ENCODE peak calls at places on chromosome 4, in nine cellular contexts. U is stimulated activated CD4-positive, alpha-beta T cell treated with anti-CD3 and anti-CD28 coated beads, Interleukin-4, amount 100 ng/mL, for 24 hours; H is hepatic stellate cell; X is nephron progenitor cell; B is fibroblast of pulmonary artery; K is HS-5; I is ecto neural progenitor cell; J is mesenteric fat pad; C is activated T-helper 1 cell treated with anti-CD3 and anti-CD28 coated beads, Interleukin-2, amount 50 U/mL, for 16 hours. V is an unnamed sample.

GRCh38 chr4:3415471-3416141 is 26.2 kb upstream of the HGFAC start:
- DNase-seq in U (no peak), H (no peak), X (no peak), B (no peak), K (no peak), I (no peak), J (peak; percentile 89), C (no peak), V (no peak)

GRCh38 chr4:107153228-107153627 is 117.1 kb upstream of the DKK2 start:
- DNase-seq in U (no peak), H (no peak), X (peak; percentile 7), B (peak; percentile 43), K (no peak), I (no peak), J (no peak), C (no peak), V (no peak)

GRCh38 chr4:146632770-146633470 is 5.8 kb upstream of the POU4F2 start:
- DNase-seq in U (no peak), H (no peak), X (no peak), B (no peak), K (no peak), I (no peak), J (no peak), C (no peak), V (no peak)

GRCh38 chr4:67456577-67457196 is 88.6 kb downstream of the CENPC start:
- DNase-seq in U (no peak), H (no peak), X (no peak), B (peak; percentile 19), K (no peak), I (no peak), J (no peak), C (no peak), V (no peak)

GRCh38 chr4:81084624-81085023 is 54.1 kb downstream of the BMP3 start:
- DNase-seq in U (no peak), H (no peak), X (peak; percentile 5), B (peak; percentile 16), K (no peak), I (no peak), J (no peak), C (no peak), V (no peak)

GRCh38 chr4:20253272-20253798 is 1.6 kb downstream of the SLIT2 start:
- DNase-seq in U (no peak), H (peak; percentile 14), X (peak; percentile 27), B (no peak), K (no peak), I (peak; percentile 53), J (no peak), C (no peak), V (no peak)

GRCh38 chr4:153197301-153197700 is 6.9 kb upstream of the TRIM2 start:
- DNase-seq in U (no peak), H (no peak), X (no peak), B (no peak), K (no peak), I (no peak), J (no peak), C (no peak), V (no peak)

GRCh38 chr4:89752932-89753598 is 83.9 kb downstream of the SNCA start:
- DNase-seq in U (no peak), H (peak; percentile 16), X (peak; percentile 16), B (peak; percentile 67), K (peak; percentile 77), I (no peak), J (no peak), C (no peak), V (no peak)

GRCh38 chr4:5051692-5052423 is 578 bp downstream of the STK32B start:
- DNase-seq in U (no peak), H (no peak), X (no peak), B (no peak), K (no peak), I (peak; percentile 65), J (no peak), C (no peak), V (no peak)

GRCh38 chr4:140996757-140997156 is 136.5 kb downstream of the RNF150 start:
- DNase-seq in U (no peak), H (peak; percentile 26), X (no peak), B (peak; percentile 48), K (peak; percentile 4), I (no peak), J (no peak), C (no peak), V (no peak)

GRCh38 chr4:57639566-57640328 is 529.6 kb upstream of the IGFBP7 start:
- DNase-seq in U (no peak), H (no peak), X (peak; percentile 10), B (no peak), K (no peak), I (no peak), J (no peak), C (no peak), V (no peak)

GRCh38 chr4:135382280-135382679 is 1180.7 kb upstream of the PABPC4L start:
- DNase-seq in U (no peak), H (no peak), X (no peak), B (no peak), K (no peak), I (no peak), J (no peak), C (no peak), V (no peak)

GRCh38 chr4:169100656-169101055 is 90.6 kb upstream of the CBR4 start:
- DNase-seq in U (no peak), H (no peak), X (no peak), B (no peak), K (no peak), I (no peak), J (no peak), C (no peak), V (no peak)

GRCh38 chr4:1376841-1377605 is 29.2 kb downstream of the NKX1-1 start:
- DNase-seq in U (no peak), H (no peak), X (no peak), B (no peak), K (no peak), I (no peak), J (no peak), C (no peak), V (no peak)

GRCh38 chr4:111806331-111806730 is 338.9 kb upstream of the FAM241A start:
- DNase-seq in U (no peak), H (no peak), X (peak; percentile 12), B (no peak), K (no peak), I (peak; percentile 55), J (no peak), C (no peak), V (no peak)

GRCh38 chr4:1539859-1540600 is 133.8 kb upstream of the NKX1-1 start:
- DNase-seq in U (no peak), H (no peak), X (no peak), B (no peak), K (no peak), I (no peak), J (no peak), C (no peak), V (no peak)

GRCh38 chr4:110485452-110485851 is 9.5 kb downstream of the ENPEP start:
- DNase-seq in U (no peak), H (no peak), X (no peak), B (no peak), K (no peak), I (no peak), J (no peak), C (no peak), V (no peak)